ENCODE peak calls at places on chromosomes 12 and 14, in nine cellular contexts. D is CD8-positive, alpha-beta memory T cell; S is AG04450; J is GM23338; V is uterus; K is CD8-positive, alpha-beta T cell; M is endodermal cell; T is suprapubic skin; H is SJCRH30. B is an unnamed sample.

GRCh38 chr12:2270846-2271245 is 218.1 kb downstream of the CACNA1C start:
- DNase-seq in K (no peak), T (no peak), V (no peak), M (peak), S (no peak), D (no peak), H (no peak), J (no peak), B (no peak)

GRCh38 chr12:110316861-110317260 is 35.8 kb downstream of the ATP2A2 start:
- DNase-seq in J (no peak), H (no peak), V (no peak), K (no peak), D (no peak), M (no peak), T (no peak), S (peak), B (no peak)

GRCh38 chr12:124740691-124741137 is 123.0 kb downstream of the SCARB1 start:
- DNase-seq in H (peak), V (no peak), J (no peak), K (no peak), M (peak), D (no peak), S (no peak), T (no peak), B (no peak)

GRCh38 chr14:103122578-103123127 is 608 bp upstream of the TNFAIP2 start:
- DNase-seq in S (no peak), K (peak), M (peak), H (peak), J (no peak), V (no peak), D (no peak), T (no peak), B (no peak)

GRCh38 chr14:72104011-72104613 is 171.9 kb downstream of the RGS6 start:
- DNase-seq in K (no peak), M (peak), D (no peak), V (no peak), H (peak), J (peak), S (no peak), T (no peak), B (peak)

GRCh38 chr14:104400355-104400754 is 179.2 kb upstream of the C14orf180 start:
- DNase-seq in V (no peak), H (no peak), M (no peak), S (no peak), T (no peak), K (no peak), D (no peak), J (no peak), B (no peak)

GRCh38 chr12:88505696-88506095 is 74.6 kb downstream of the KITLG start:
- DNase-seq in H (no peak), D (no peak), M (no peak), V (no peak), J (no peak), S (no peak), T (no peak), K (no peak), B (no peak)

GRCh38 chr12:76628745-76629144 is 69.2 kb upstream of the OSBPL8 start:
- DNase-seq in M (no peak), K (no peak), H (no peak), V (no peak), D (no peak), J (no peak), T (no peak), S (no peak), B (no peak)

GRCh38 chr12:85310456-85311076 is 30.5 kb downstream of the ALX1 start:
- DNase-seq in H (peak), D (no peak), S (no peak), T (no peak), J (peak), M (no peak), V (no peak), K (no peak), B (no peak)

GRCh38 chr12:66647034-66647691 is 31.7 kb downstream of the GRIP1 start:
- DNase-seq in V (no peak), K (no peak), T (no peak), D (no peak), J (no peak), S (peak), H (peak), M (no peak), B (no peak)

GRCh38 chr14:52272375-52272774 is 4.9 kb downstream of the PTGDR start:
- DNase-seq in H (peak), D (no peak), K (no peak), J (peak), M (peak), T (no peak), S (no peak), V (no peak), B (no peak)

GRCh38 chr14:64912256-64912655 is 2.0 kb upstream of the CHURC1 start:
- DNase-seq in H (no peak), T (no peak), K (no peak), S (no peak), D (no peak), M (no peak), V (no peak), J (no peak), B (no peak)

GRCh38 chr12:19946549-19946948 is 421.8 kb upstream of the PDE3A start:
- DNase-seq in T (no peak), S (peak), D (no peak), M (no peak), H (peak), K (no peak), J (no peak), V (no peak), B (no peak)

GRCh38 chr14:99075061-99075460 is 196.9 kb downstream of the BCL11B start:
- DNase-seq in H (no peak), V (no peak), S (no peak), T (no peak), K (no peak), D (no peak), J (no peak), M (no peak), B (no peak)

GRCh38 chr12:53561590-53561953 is 54.3 kb upstream of the NPFF start:
- DNase-seq in T (no peak), D (no peak), M (no peak), V (no peak), K (no peak), H (no peak), J (no peak), S (peak), B (no peak)

GRCh38 chr12:26869908-26870459 is 37.0 kb upstream of the ITPR2 start:
- DNase-seq in M (peak), T (no peak), S (no peak), K (no peak), J (peak), H (peak), D (no peak), V (no peak), B (no peak)

GRCh38 chr12:115666168-115666567 is 611.3 kb downstream of the MED13L start:
- DNase-seq in S (no peak), T (no peak), H (no peak), K (no peak), V (no peak), J (no peak), M (no peak), D (no peak), B (no peak)

GRCh38 chr12:5511644-5512584 is 80.0 kb downstream of the NTF3 start:
- DNase-seq in J (peak), K (no peak), H (peak), D (no peak), V (peak), M (peak), T (peak), S (peak), B (no peak)

GRCh38 chr12:29081101-29081500 is 68.0 kb upstream of the FAR2 start:
- DNase-seq in T (no peak), K (no peak), J (no peak), V (no peak), D (no peak), H (no peak), M (no peak), S (no peak), B (no peak)

GRCh38 chr14:73235531-73236155 is 1.7 kb upstream of the PAPLN start:
- DNase-seq in M (peak), S (no peak), V (peak), H (no peak), J (peak), T (no peak), D (no peak), K (no peak), B (no peak)

GRCh38 chr14:103719766-103720165 is 4.2 kb downstream of the ZFYVE21 start:
- DNase-seq in T (no peak), S (no peak), H (peak), K (peak), M (no peak), V (no peak), D (no peak), J (no peak), B (no peak)

GRCh38 chr12:23847857-23848256 is 101.6 kb downstream of the SOX5 start:
- DNase-seq in H (no peak), M (no peak), T (no peak), K (no peak), V (no peak), D (no peak), S (no peak), J (no peak), B (no peak)

GRCh38 chr12:103965255-103965589 is 450 bp upstream of the TDG start:
- DNase-seq in J (no peak), V (no peak), M (no peak), S (no peak), T (no peak), K (no peak), H (no peak), D (no peak), B (no peak)

GRCh38 chr12:3139760-3140159 is 62.6 kb downstream of the TSPAN9 start:
- DNase-seq in H (no peak), V (no peak), S (no peak), M (no peak), K (no peak), J (no peak), D (no peak), T (no peak), B (no peak)

GRCh38 chr12:123696641-123697040 is 15.5 kb upstream of the ATP6V0A2 start:
- DNase-seq in H (peak), S (no peak), K (no peak), D (no peak), V (no peak), J (no peak), T (no peak), M (no peak), B (no peak)

GRCh38 chr12:121217066-121217465 is 7.1 kb downstream of the P2RX4 start:
- DNase-seq in V (no peak), J (no peak), T (no peak), K (no peak), S (no peak), D (no peak), M (no peak), H (no peak), B (no peak)

GRCh38 chr14:32201816-32202467 is at the start of gene RNU6-7:
- DNase-seq in V (peak), K (peak), J (peak), T (no peak), D (peak), H (peak), S (no peak), M (peak), B (peak)

GRCh38 chr14:75724414-75725204 is 63.6 kb downstream of the TTLL5 start:
- DNase-seq in M (no peak), H (no peak), K (no peak), T (no peak), D (no peak), J (no peak), S (no peak), V (no peak), B (no peak)

GRCh38 chr12:121582583-121583333 is 1.9 kb upstream of the KDM2B start:
- DNase-seq in D (no peak), T (no peak), H (no peak), M (peak), S (no peak), K (no peak), V (no peak), J (peak), B (no peak)

GRCh38 chr12:2783936-2784600 is 10.7 kb upstream of the FKBP4 start:
- DNase-seq in T (peak), D (peak), K (peak), V (peak), M (peak), S (no peak), J (peak), H (peak), B (peak)

GRCh38 chr14:92939699-92940098 is 16.7 kb downstream of the CHGA start:
- DNase-seq in S (no peak), H (no peak), J (no peak), V (no peak), T (no peak), D (no peak), K (no peak), M (no peak), B (no peak)

GRCh38 chr12:62372134-62372533 is 94.5 kb upstream of the MON2 start:
- DNase-seq in M (no peak), D (no peak), S (no peak), J (no peak), H (no peak), V (no peak), T (no peak), K (no peak), B (no peak)

GRCh38 chr14:92933481-92933880 is 10.5 kb downstream of the CHGA start:
- DNase-seq in D (no peak), H (no peak), V (no peak), M (no peak), J (no peak), T (no peak), K (no peak), S (no peak), B (no peak)

GRCh38 chr14:33567003-33567735 is 383.7 kb downstream of the EGLN3 start:
- DNase-seq in T (no peak), V (no peak), D (no peak), K (no peak), M (no peak), S (no peak), H (no peak), J (no peak), B (no peak)

GRCh38 chr12:124852329-124852831 is 11.3 kb downstream of the SCARB1 start:
- DNase-seq in K (no peak), D (no peak), J (no peak), M (no peak), T (no peak), S (no peak), H (no peak), V (no peak), B (no peak)

GRCh38 chr12:111438501-111438900 is 32.8 kb downstream of the SH2B3 start:
- DNase-seq in V (no peak), M (peak), S (no peak), K (peak), T (no peak), H (peak), D (peak), J (peak), B (peak)

GRCh38 chr12:26369588-26369987 is 174.2 kb downstream of the SSPN start:
- DNase-seq in V (no peak), S (peak), K (no peak), D (no peak), M (no peak), J (peak), H (peak), T (no peak), B (no peak)

GRCh38 chr14:64654931-64655330 is 49.3 kb upstream of the PLEKHG3 start:
- DNase-seq in S (no peak), H (no peak), J (no peak), V (no peak), M (no peak), T (no peak), D (no peak), K (no peak), B (no peak)

DNA sequence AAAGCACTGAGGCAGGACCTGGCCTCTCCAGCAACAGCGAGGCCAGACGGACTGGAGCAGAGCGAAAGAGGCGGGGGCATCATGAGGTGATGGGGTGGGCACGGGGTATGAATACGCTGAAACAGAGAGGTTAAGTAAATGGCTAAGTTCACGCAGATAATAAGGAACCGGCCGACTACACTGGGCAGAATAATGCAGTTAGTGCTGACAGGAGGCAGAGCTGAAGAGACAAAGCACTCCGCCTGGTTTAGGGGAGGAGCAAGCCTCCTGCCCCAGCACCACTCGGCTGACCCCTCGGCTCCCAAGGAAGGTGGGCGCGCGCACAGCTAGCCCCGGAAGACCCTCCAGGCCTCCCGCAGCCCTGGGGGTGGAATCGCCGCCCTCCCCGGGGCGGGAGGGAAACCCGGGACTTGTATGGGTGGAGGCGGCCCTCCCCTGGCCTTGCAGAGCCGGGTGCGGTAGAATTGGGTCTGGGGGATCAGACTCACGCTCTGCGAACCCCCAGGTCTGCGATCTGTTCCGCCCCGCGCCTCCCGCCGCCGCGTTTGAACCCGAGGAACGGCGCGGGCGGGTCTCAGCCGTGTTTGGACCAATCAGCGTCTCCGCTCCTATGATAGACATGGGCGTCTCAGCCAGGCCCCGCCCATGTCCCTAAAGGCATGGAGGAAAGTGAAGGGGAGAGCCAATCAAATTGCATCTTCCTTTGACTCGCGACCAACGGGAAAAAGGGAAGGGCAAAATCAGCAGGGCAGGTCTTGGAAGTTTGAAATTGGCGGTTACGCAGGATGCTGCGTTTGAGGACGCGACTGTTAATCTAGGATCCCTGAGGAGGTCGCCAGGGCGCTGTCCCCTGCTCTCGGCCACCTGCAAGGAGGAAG is at the start of gene CIT:
- DNase-seq in T (peak), J (peak), D (peak), M (peak), K (peak), V (peak), H (peak), S (peak), B (peak)
- H3K27ac ChIP-seq in T (no peak), J (peak), D (peak), M (no peak), K (no peak), V (no peak), H (peak), S (peak), B (peak)

GRCh38 chr14:54309615-54310014 is 87.2 kb upstream of the CDKN3 start:
- DNase-seq in D (no peak), K (no peak), M (no peak), S (no peak), T (no peak), J (no peak), V (no peak), H (no peak), B (no peak)
- H3K27ac ChIP-seq in D (no peak), K (no peak), M (no peak), S (no peak), T (no peak), J (no peak), V (no peak), H (no peak), B (no peak)

GRCh38 chr14:85529803-85530574 is at the start of gene FLRT2:
- DNase-seq in M (peak), S (no peak), T (peak), H (peak), K (no peak), J (peak), V (peak), D (no peak), B (no peak)
- H3K27ac ChIP-seq in M (no peak), S (peak), T (peak), H (peak), K (no peak), J (no peak), V (peak), D (no peak), B (no peak)

GRCh38 chr12:64663019-64663418 is 52.7 kb downstream of the RASSF3 start:
- DNase-seq in S (no peak), T (no peak), D (no peak), V (no peak), J (no peak), K (no peak), H (peak), M (no peak), B (no peak)

GRCh38 chr12:64658892-64659481 is 48.7 kb downstream of the RASSF3 start:
- DNase-seq in K (no peak), J (no peak), H (no peak), M (no peak), D (no peak), S (no peak), V (no peak), T (no peak), B (no peak)

GRCh38 chr12:64656429-64656828 is 46.1 kb downstream of the RASSF3 start:
- DNase-seq in J (no peak), V (no peak), D (no peak), T (no peak), H (no peak), M (no peak), S (no peak), K (no peak), B (no peak)

GRCh38 chr12:64665506-64665905 is 55.2 kb downstream of the RASSF3 start:
- DNase-seq in M (peak), K (peak), D (peak), S (no peak), H (no peak), J (peak), V (no peak), T (no peak), B (peak)

GRCh38 chr12:64660237-64661018 is 50.1 kb downstream of the RASSF3 start:
- DNase-seq in H (no peak), D (no peak), K (no peak), M (no peak), S (no peak), J (no peak), T (no peak), V (no peak), B (no peak)
- H3K27ac ChIP-seq in H (no peak), D (no peak), K (no peak), M (no peak), S (no peak), J (no peak), T (no peak), V (no peak), B (peak)

GRCh38 chr14:90024910-90025309 is 36.9 kb upstream of the KCNK13 start:
- DNase-seq in D (no peak), M (no peak), H (no peak), V (no peak), K (no peak), T (no peak), J (no peak), S (no peak), B (no peak)
- H3K27ac ChIP-seq in D (no peak), M (no peak), H (no peak), V (no peak), K (no peak), T (no peak), J (no peak), S (no peak), B (no peak)

GRCh38 chr12:132502882-132503193 is 12.9 kb downstream of the FBRSL1 start:
- DNase-seq in S (no peak), K (no peak), J (no peak), V (no peak), H (no peak), D (no peak), M (no peak), T (no peak), B (no peak)
- H3K27ac ChIP-seq in S (no peak), K (no peak), J (no peak), V (no peak), H (no peak), D (no peak), M (no peak), T (no peak), B (no peak)

DNA sequence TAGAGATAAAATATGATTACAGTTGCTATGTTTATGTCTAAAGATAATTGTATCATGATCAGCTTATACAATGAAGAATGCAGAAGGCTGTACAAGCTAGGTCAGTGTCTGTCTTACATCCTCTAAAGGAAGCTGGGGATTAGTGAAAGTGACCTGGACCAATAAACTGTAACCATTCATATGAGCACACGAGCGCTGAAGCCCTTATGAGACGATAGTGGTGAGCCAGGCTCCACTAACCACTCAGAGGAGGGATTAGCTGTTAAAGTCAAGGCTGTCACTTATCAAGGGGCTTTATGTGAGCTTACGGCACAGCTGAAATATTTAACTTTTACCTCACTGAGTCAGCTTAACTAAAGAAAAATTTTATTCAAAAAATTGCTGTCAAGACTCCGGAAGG is 30.3 kb downstream of the NDUFA12 start:
- DNase-seq in H (peak), M (no peak), T (no peak), V (no peak), D (no peak), S (peak), J (no peak), K (no peak), B (no peak)
- H3K27ac ChIP-seq in H (peak), M (no peak), T (no peak), V (no peak), D (no peak), S (no peak), J (no peak), K (no peak), B (no peak)

GRCh38 chr14:77014004-77014604 is 14.4 kb downstream of the IRF2BPL start:
- DNase-seq in K (no peak), V (peak), H (peak), J (peak), D (no peak), T (no peak), S (no peak), M (peak), B (no peak)
- H3K27ac ChIP-seq in K (no peak), V (peak), H (no peak), J (no peak), D (no peak), T (peak), S (no peak), M (peak), B (no peak)

GRCh38 chr12:16585781-16586180 is 20.2 kb downstream of the LMO3 start:
- DNase-seq in J (no peak), T (no peak), M (no peak), V (no peak), D (no peak), H (no peak), S (no peak), K (no peak), B (no peak)
- H3K27ac ChIP-seq in J (no peak), T (no peak), M (no peak), V (peak), D (no peak), H (no peak), S (no peak), K (no peak), B (no peak)

B was measured in naive thymus-derived CD4-positive, alpha-beta T cell.